ENCODE peak calls at places on chromosome X, in eight cellular contexts. K is amygdala; W is keratinocyte; S is AG04450; G is T-helper 9 cell; M is mammary epithelial cell; J is activated CD8-positive, alpha-beta memory T cell treated with anti-CD3 and anti-CD28 coated beads for 48 hours; N is ELR. Q is an unnamed sample.

GRCh38 chrX:120560405-120560841 is 339 bp downstream of the CUL4B start:
- DNase-seq in K (peak; percentile 44), W (no peak), S (no peak), G (peak; percentile 1), M (peak; percentile 35), J (no peak), N (peak; percentile 47), Q (no peak)

GRCh38 chrX:8728932-8729331 is 3.0 kb downstream of the ANOS1 start:
- DNase-seq in K (no peak), W (no peak), S (no peak), G (no peak), M (no peak), J (no peak), N (no peak), Q (no peak)

GRCh38 chrX:131544218-131544617 is 344 bp downstream of the OR13H1 start:
- DNase-seq in K (no peak), W (no peak), S (no peak), G (no peak), M (no peak), J (no peak), N (no peak), Q (no peak)

GRCh38 chrX:138492371-138492770 is 219.1 kb downstream of the FGF13 start:
- DNase-seq in K (no peak), W (no peak), S (no peak), G (no peak), M (no peak), J (no peak), N (no peak), Q (no peak)

GRCh38 chrX:11309220-11309619 is 16.0 kb downstream of the AMELX start:
- DNase-seq in K (no peak), W (no peak), S (no peak), G (no peak), M (no peak), J (no peak), N (peak; percentile 23), Q (no peak)

GRCh38 chrX:102840871-102841705 is 96.0 kb upstream of the RAB40AL start:
- DNase-seq in K (no peak), W (no peak), S (no peak), G (no peak), M (peak; percentile 26), J (no peak), N (peak; percentile 38), Q (no peak)

GRCh38 chrX:139204903-139205667 is 325.5 kb upstream of the F9 start:
- DNase-seq in K (no peak), W (no peak), S (no peak), G (no peak), M (peak; percentile 4), J (no peak), N (peak; percentile 13), Q (peak; percentile 58)

GRCh38 chrX:110964761-110965160 is 131.2 kb upstream of the PAK3 start:
- DNase-seq in K (peak; percentile 1), W (no peak), S (no peak), G (no peak), M (no peak), J (no peak), N (no peak), Q (no peak)

GRCh38 chrX:41491267-41492004 is 44.3 kb downstream of the NYX start:
- DNase-seq in K (no peak), W (peak; percentile 40), S (peak; percentile 78), G (no peak), M (peak; percentile 90), J (no peak), N (peak; percentile 89), Q (no peak)

GRCh38 chrX:138982350-138982749 is 270.8 kb upstream of the FGF13 start:
- DNase-seq in K (no peak), W (no peak), S (no peak), G (no peak), M (no peak), J (no peak), N (no peak), Q (no peak)

GRCh38 chrX:25178555-25178954 is 162.8 kb upstream of the ARX start:
- DNase-seq in K (no peak), W (no peak), S (no peak), G (no peak), M (no peak), J (no peak), N (no peak), Q (no peak)

GRCh38 chrX:71514367-71515038 is 18.4 kb upstream of the OGT start:
- DNase-seq in K (no peak), W (no peak), S (no peak), G (peak; percentile 7), M (no peak), J (no peak), N (no peak), Q (no peak)

GRCh38 chrX:121931567-121931966 is 884.2 kb downstream of the GLUD2 start:
- DNase-seq in K (no peak), W (no peak), S (no peak), G (no peak), M (no peak), J (no peak), N (no peak), Q (no peak)

GRCh38 chrX:9525511-9526248 is 60.8 kb downstream of the TBL1X start:
- DNase-seq in K (no peak), W (no peak), S (no peak), G (no peak), M (no peak), J (no peak), N (no peak), Q (no peak)

GRCh38 chrX:95860127-95860526 is 824.5 kb upstream of the DIAPH2 start:
- DNase-seq in K (no peak), W (no peak), S (no peak), G (no peak), M (no peak), J (no peak), N (no peak), Q (no peak)

GRCh38 chrX:70439016-70439415 is 5.6 kb upstream of the DLG3 start:
- DNase-seq in K (no peak), W (no peak), S (no peak), G (no peak), M (no peak), J (no peak), N (peak; percentile 42), Q (no peak)

GRCh38 chrX:8748855-8749254 is 16.9 kb upstream of the ANOS1 start:
- DNase-seq in K (no peak), W (no peak), S (no peak), G (no peak), M (peak; percentile 19), J (no peak), N (peak; percentile 59), Q (no peak)

GRCh38 chrX:80246273-80246672 is 174.0 kb upstream of the TENT5D start:
- DNase-seq in K (no peak), W (no peak), S (no peak), G (no peak), M (no peak), J (no peak), N (no peak), Q (no peak)

GRCh38 chrX:48745222-48745621 is 16.3 kb upstream of the GLOD5 start:
- DNase-seq in K (no peak), W (no peak), S (no peak), G (no peak), M (no peak), J (no peak), N (no peak), Q (no peak)

GRCh38 chrX:103540145-103540544 is 20.9 kb upstream of the RAB40A start:
- DNase-seq in K (no peak), W (no peak), S (no peak), G (no peak), M (peak; percentile 43), J (no peak), N (peak; percentile 64), Q (no peak)